ENCODE peak calls at places on chromosomes 13 and 19, in four cellular contexts. D is AG10803, A is stomach, Y is fibroblast of villous mesenchyme. M is an unnamed sample.

GRCh38 chr19:31761281-31761913 is 412.2 kb upstream of the TSHZ3 start:
- DNase-seq in A (no peak), Y (no peak), D (no peak), M (no peak)

GRCh38 chr19:35484637-35485036 is 5.6 kb downstream of the KRTDAP start:
- DNase-seq in A (no peak), Y (no peak), D (no peak), M (no peak)

GRCh38 chr13:83752141-83752540 is 130.1 kb downstream of the SLITRK1 start:
- DNase-seq in D (peak), A (no peak), Y (no peak), M (peak)

GRCh38 chr19:31351212-31352193 is 2.3 kb upstream of the TSHZ3 start:
- DNase-seq in A (no peak), Y (peak), D (peak), M (peak)

GRCh38 chr13:41389580-41389979 is 67.8 kb upstream of the RGCC start:
- DNase-seq in D (no peak), Y (peak), A (no peak), M (no peak)

GRCh38 chr19:12838182-12838890 is at the start of gene MAST1:
- DNase-seq in A (peak), D (no peak), Y (peak), M (no peak)

GRCh38 chr19:33395561-33396550 is 22.3 kb downstream of the CEBPG start:
- DNase-seq in D (peak), Y (no peak), A (peak), M (peak)

GRCh38 chr13:23657056-23657455 is 86.8 kb downstream of the TNFRSF19 start:
- DNase-seq in D (no peak), Y (no peak), A (no peak), M (no peak)

GRCh38 chr19:28596561-28597071 is 616.3 kb downstream of the UQCRFS1 start:
- DNase-seq in A (no peak), D (no peak), Y (no peak), M (no peak)

GRCh38 chr13:73933795-73934194 is 200.4 kb downstream of the KLF12 start:
- DNase-seq in Y (no peak), D (no peak), A (no peak), M (no peak)

GRCh38 chr19:29590278-29590677 is 15.8 kb upstream of the POP4 start:
- DNase-seq in D (no peak), Y (no peak), A (no peak), M (no peak)

GRCh38 chr13:99895428-99895998 is 76.1 kb downstream of the ZIC5 start:
- DNase-seq in A (no peak), D (no peak), Y (no peak), M (no peak)

GRCh38 chr13:76944457-76944856 is 3.9 kb upstream of the ACOD1 start:
- DNase-seq in Y (peak), A (no peak), D (peak), M (peak)

GRCh38 chr13:41944229-41944628 is 16.7 kb downstream of the VWA8 start:
- DNase-seq in Y (peak), D (peak), A (no peak), M (no peak)

GRCh38 chr13:70893832-70894231 is 785.6 kb upstream of the KLHL1 start:
- DNase-seq in Y (no peak), A (no peak), D (no peak), M (no peak)

GRCh38 chr13:63501702-63502101 is 2086.1 kb upstream of the PCDH20 start:
- DNase-seq in Y (no peak), D (no peak), A (no peak), M (peak)

GRCh38 chr13:31773538-31773937 is 34.2 kb downstream of the RXFP2 start:
- DNase-seq in A (no peak), D (peak), Y (peak), M (peak)

GRCh38 chr19:29510701-29511265 is 15.0 kb upstream of the VSTM2B start:
- DNase-seq in Y (no peak), D (no peak), A (no peak), M (no peak)

GRCh38 chr13:66546534-66547379 is 683.4 kb downstream of the PCDH9 start:
- DNase-seq in Y (no peak), D (peak), A (no peak), M (peak)

GRCh38 chr19:57099199-57099661 is 20.6 kb upstream of the USP29 start:
- DNase-seq in Y (peak), D (peak), A (peak), M (peak)

GRCh38 chr13:49641810-49642291 is 13.5 kb downstream of the ARL11 start:
- DNase-seq in D (peak), A (no peak), Y (peak), M (peak)

GRCh38 chr13:113119166-113119821 is 3.3 kb upstream of the F10 start:
- DNase-seq in Y (no peak), D (no peak), A (peak), M (no peak)

GRCh38 chr13:41458187-41458938 is 1.0 kb downstream of the RGCC start:
- DNase-seq in D (no peak), A (peak), Y (no peak), M (no peak)

GRCh38 chr13:46617382-46617781 is 64.4 kb downstream of the LRCH1 start:
- DNase-seq in D (no peak), Y (peak), A (no peak), M (peak)

GRCh38 chr13:51396352-51396751 is 56.5 kb downstream of the INTS6 start:
- DNase-seq in Y (peak), A (no peak), D (peak), M (peak)

GRCh38 chr19:44770550-44771257 is 7.0 kb upstream of the CBLC start:
- DNase-seq in D (peak), A (peak), Y (peak), M (peak)
- TF ChIP-seq CTCF in D (peak), A (no peak), Y (peak), M (peak)

DNA sequence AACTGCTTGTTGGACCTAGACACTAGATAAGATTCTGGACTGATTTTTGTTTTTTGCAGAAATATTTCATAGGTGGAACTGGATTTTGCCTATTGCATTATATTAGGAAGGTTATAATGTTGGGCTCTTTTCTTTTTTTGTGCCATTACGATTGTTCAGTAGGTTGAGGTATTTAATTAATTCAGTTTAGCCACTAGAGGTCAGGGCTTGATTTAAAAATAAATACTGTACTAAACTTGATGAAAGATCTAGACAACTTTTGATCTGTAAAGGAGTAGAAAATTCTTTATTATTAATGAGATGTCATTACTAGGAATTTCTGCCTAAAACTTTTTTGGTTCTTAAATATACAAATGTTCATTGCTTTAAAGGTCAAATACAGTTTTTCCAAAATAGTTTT is 15.2 kb upstream of the SUPT20H start:
- DNase-seq in Y (peak), D (peak), A (no peak), M (peak)
- TF ChIP-seq CTCF in Y (peak), D (peak), A (no peak), M (peak)

DNA sequence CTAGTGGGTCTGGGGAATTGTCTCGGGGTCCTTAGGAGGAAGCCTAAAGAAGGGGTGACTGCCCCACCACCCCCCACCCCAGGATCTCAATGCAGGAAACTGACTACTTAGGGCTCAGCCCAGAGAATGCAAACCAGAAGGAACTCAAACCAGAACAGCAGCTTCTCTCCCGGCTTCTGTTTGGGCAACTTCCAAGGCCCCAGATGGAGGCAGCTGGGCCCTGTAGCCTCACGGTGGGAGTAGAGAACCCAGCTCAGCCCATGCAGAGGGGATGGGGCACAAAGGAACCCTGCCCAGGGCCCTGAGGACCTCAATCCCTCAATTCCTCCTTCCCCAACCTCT is 2.3 kb downstream of the ADGRE5 start:
- DNase-seq in A (no peak), Y (peak), D (peak), M (peak)
- TF ChIP-seq CTCF in A (no peak), Y (peak), D (peak), M (no peak)

GRCh38 chr13:39012608-39013007 is 22.0 kb upstream of the STOML3 start:
- DNase-seq in A (no peak), Y (no peak), D (no peak), M (no peak)
- TF ChIP-seq CTCF in A (no peak), Y (peak), D (no peak), M (no peak)

GRCh38 chr19:4206818-4207484 is 22.4 kb upstream of the EBI3 start:
- DNase-seq in D (peak), Y (peak), A (no peak), M (peak)
- TF ChIP-seq CTCF in D (peak), Y (peak), A (no peak), M (peak)

DNA sequence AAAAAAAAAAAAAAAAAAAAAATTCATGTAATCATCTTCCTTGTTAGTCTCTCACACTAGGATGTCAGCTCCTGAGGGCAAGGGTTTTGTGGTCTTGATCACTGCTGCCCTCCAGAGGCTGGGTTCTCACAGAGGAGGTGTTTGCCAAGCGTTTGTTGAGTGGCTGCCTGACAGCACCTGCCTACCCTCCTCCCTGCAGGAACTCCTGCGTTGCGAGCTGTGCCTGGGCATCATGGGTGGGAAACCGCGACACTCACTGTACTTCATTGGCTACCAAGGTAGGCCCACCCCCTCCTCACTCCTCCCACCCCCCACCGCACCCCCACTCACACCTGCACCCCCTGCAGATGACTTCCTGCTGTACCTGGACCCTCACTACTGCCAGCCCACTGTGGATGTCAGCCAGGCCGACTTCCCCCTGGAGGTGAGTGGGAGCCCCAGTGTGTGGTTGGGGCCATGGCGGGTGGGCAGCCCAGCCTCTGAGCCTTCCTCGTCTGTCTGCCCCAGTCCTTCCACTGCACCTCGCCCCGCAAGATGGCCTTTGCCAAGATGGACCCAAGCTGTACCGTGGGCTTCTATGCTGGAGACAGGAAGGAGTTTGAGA is 8.1 kb downstream of the ATG4D start:
- DNase-seq in Y (peak), D (peak), A (peak), M (peak)
- TF ChIP-seq CTCF in Y (peak), D (peak), A (no peak), M (peak)

DNA sequence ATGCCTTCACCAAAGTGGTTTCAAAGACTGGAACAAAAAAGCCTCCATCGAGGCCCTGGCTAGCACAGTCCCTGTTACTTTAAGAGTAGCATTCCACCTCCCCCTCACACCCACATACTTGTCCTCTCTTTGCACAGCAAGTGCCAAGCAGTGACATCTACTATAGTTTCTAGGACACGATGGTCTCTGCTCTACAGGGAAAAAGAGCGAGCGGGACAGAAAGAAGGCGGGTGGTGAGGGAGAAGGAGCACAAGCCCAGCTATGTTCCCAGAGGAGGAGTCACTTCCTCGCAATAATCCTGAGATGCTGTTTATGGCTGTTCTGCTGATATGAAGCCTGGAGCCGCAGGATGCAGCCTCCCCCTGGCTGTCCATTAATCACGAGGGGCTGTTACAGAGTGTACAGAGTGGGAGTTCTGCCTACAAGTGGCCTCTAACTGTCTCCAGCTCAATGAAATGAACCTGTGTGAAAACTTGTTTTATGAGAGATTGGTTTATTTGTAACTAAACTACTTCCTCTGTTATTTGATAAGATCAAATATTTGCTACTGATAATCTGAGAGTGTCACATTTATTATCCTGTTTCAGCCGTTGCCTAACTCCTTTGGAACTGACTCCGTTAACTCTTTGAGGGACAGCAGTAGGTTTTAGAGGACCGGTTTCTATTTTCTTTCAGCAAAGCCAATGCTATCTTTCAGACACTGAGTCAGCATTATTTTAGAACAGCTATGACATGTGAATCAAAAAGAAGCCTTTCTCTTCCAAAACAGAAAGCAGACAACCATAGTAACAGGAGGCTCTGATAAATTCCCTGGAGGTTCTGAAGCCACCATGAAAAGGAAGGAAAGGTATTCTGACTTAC is 208.0 kb downstream of the SPRY2 start:
- DNase-seq in A (peak), Y (peak), D (peak), M (peak)
- TF ChIP-seq CTCF in A (no peak), Y (no peak), D (no peak), M (peak)

GRCh38 chr13:36764957-36765356 is 54.1 kb upstream of the RFXAP start:
- DNase-seq in D (no peak), Y (no peak), A (no peak), M (no peak)
- TF ChIP-seq CTCF in D (no peak), Y (no peak), A (no peak), M (no peak)